ENCODE peak calls at places on chromosomes 5 and 9, in seven cellular contexts. One of them, this sample, is unnamed.

GRCh38 chr9:37141015-37141414 is 20.6 kb downstream of the ZCCHC7 start:
- DNase-seq in H7: no peak
- DNase-seq in uterus: no peak
- DNase-seq in pancreas: no peak
- DNase-seq in small intestine: no peak
- DNase-seq in mammary epithelial cell: no peak
- DNase-seq in neural progenitor cell: no peak
- DNase-seq in this sample: no peak

GRCh38 chr9:134962065-134962997 is 44.6 kb upstream of the FCN1 start:
- DNase-seq in neural progenitor cell: no peak
- DNase-seq in uterus: no peak
- DNase-seq in mammary epithelial cell: no peak
- DNase-seq in small intestine: no peak
- DNase-seq in pancreas: no peak
- DNase-seq in H7: peak
- DNase-seq in this sample: no peak

GRCh38 chr5:75051217-75051751 is 1.1 kb downstream of the GCNT4 start:
- DNase-seq in small intestine: peak
- DNase-seq in mammary epithelial cell: peak
- DNase-seq in uterus: no peak
- DNase-seq in pancreas: peak
- DNase-seq in neural progenitor cell: no peak
- DNase-seq in H7: no peak
- DNase-seq in this sample: peak

GRCh38 chr9:34145165-34145564 is 18.7 kb upstream of the DCAF12 start:
- DNase-seq in mammary epithelial cell: no peak
- DNase-seq in pancreas: no peak
- DNase-seq in neural progenitor cell: no peak
- DNase-seq in H7: no peak
- DNase-seq in uterus: no peak
- DNase-seq in small intestine: no peak
- DNase-seq in this sample: no peak

GRCh38 chr5:112965733-112966306 is 10.8 kb upstream of the DCP2 start:
- DNase-seq in pancreas: no peak
- DNase-seq in uterus: no peak
- DNase-seq in mammary epithelial cell: no peak
- DNase-seq in small intestine: no peak
- DNase-seq in H7: no peak
- DNase-seq in neural progenitor cell: no peak
- DNase-seq in this sample: no peak

GRCh38 chr5:13708906-13709305 is 235.6 kb downstream of the DNAH5 start:
- DNase-seq in neural progenitor cell: no peak
- DNase-seq in uterus: no peak
- DNase-seq in small intestine: peak
- DNase-seq in mammary epithelial cell: no peak
- DNase-seq in pancreas: no peak
- DNase-seq in H7: no peak
- DNase-seq in this sample: no peak

GRCh38 chr5:69035665-69036064 is 58.1 kb upstream of the SLC30A5 start:
- DNase-seq in small intestine: no peak
- DNase-seq in uterus: no peak
- DNase-seq in neural progenitor cell: no peak
- DNase-seq in pancreas: no peak
- DNase-seq in mammary epithelial cell: peak
- DNase-seq in H7: no peak
- DNase-seq in this sample: no peak

GRCh38 chr5:174323878-174324281 is 278.4 kb downstream of the NSG2 start:
- DNase-seq in uterus: no peak
- DNase-seq in neural progenitor cell: peak
- DNase-seq in pancreas: no peak
- DNase-seq in H7: peak
- DNase-seq in small intestine: no peak
- DNase-seq in mammary epithelial cell: peak
- DNase-seq in this sample: peak

GRCh38 chr5:138757061-138757776 is 4.0 kb downstream of the CTNNA1 start:
- DNase-seq in mammary epithelial cell: no peak
- DNase-seq in pancreas: no peak
- DNase-seq in H7: no peak
- DNase-seq in uterus: no peak
- DNase-seq in small intestine: no peak
- DNase-seq in neural progenitor cell: no peak
- DNase-seq in this sample: no peak

GRCh38 chr9:93950619-93951601 is 4.2 kb downstream of the BARX1 start:
- DNase-seq in neural progenitor cell: peak
- DNase-seq in H7: peak
- DNase-seq in uterus: no peak
- DNase-seq in mammary epithelial cell: peak
- DNase-seq in small intestine: peak
- DNase-seq in pancreas: peak
- DNase-seq in this sample: peak

GRCh38 chr9:135336722-135337490 is 142.7 kb upstream of the PPP1R26 start:
- DNase-seq in uterus: no peak
- DNase-seq in pancreas: no peak
- DNase-seq in small intestine: no peak
- DNase-seq in H7: peak
- DNase-seq in neural progenitor cell: no peak
- DNase-seq in mammary epithelial cell: no peak
- DNase-seq in this sample: no peak

GRCh38 chr5:6461006-6461405 is 12.3 kb downstream of the UBE2QL1 start:
- DNase-seq in neural progenitor cell: no peak
- DNase-seq in mammary epithelial cell: no peak
- DNase-seq in pancreas: no peak
- DNase-seq in H7: no peak
- DNase-seq in uterus: no peak
- DNase-seq in small intestine: no peak
- DNase-seq in this sample: no peak

GRCh38 chr5:55104036-55104767 is 1.8 kb downstream of the GZMA start:
- DNase-seq in H7: peak
- DNase-seq in uterus: no peak
- DNase-seq in small intestine: no peak
- DNase-seq in neural progenitor cell: peak
- DNase-seq in pancreas: no peak
- DNase-seq in mammary epithelial cell: no peak
- DNase-seq in this sample: no peak

GRCh38 chr5:14669975-14670374 is 5.5 kb downstream of the OTULIN start:
- DNase-seq in neural progenitor cell: no peak
- DNase-seq in H7: no peak
- DNase-seq in pancreas: no peak
- DNase-seq in small intestine: no peak
- DNase-seq in mammary epithelial cell: peak
- DNase-seq in uterus: no peak
- DNase-seq in this sample: no peak

GRCh38 chr5:76785493-76785892 is 33.3 kb upstream of the F2RL1 start:
- DNase-seq in mammary epithelial cell: peak
- DNase-seq in H7: no peak
- DNase-seq in uterus: no peak
- DNase-seq in small intestine: peak
- DNase-seq in neural progenitor cell: no peak
- DNase-seq in pancreas: no peak
- DNase-seq in this sample: peak

GRCh38 chr5:68424799-68425537 is 209.4 kb downstream of the PIK3R1 start:
- DNase-seq in uterus: no peak
- DNase-seq in H7: no peak
- DNase-seq in pancreas: no peak
- DNase-seq in mammary epithelial cell: peak
- DNase-seq in neural progenitor cell: no peak
- DNase-seq in small intestine: peak
- DNase-seq in this sample: no peak

GRCh38 chr9:109894921-109895758 is 115.1 kb downstream of the PALM2AKAP2 start:
- DNase-seq in H7: no peak
- DNase-seq in uterus: no peak
- DNase-seq in mammary epithelial cell: peak
- DNase-seq in small intestine: no peak
- DNase-seq in pancreas: no peak
- DNase-seq in neural progenitor cell: no peak
- DNase-seq in this sample: no peak

GRCh38 chr5:137890850-137891249 is 1.6 kb downstream of the PKD2L2 start:
- DNase-seq in small intestine: peak
- DNase-seq in pancreas: no peak
- DNase-seq in mammary epithelial cell: no peak
- DNase-seq in H7: no peak
- DNase-seq in uterus: no peak
- DNase-seq in neural progenitor cell: no peak
- DNase-seq in this sample: peak

GRCh38 chr9:3856592-3856991 is 330.8 kb upstream of the RFX3 start:
- DNase-seq in uterus: no peak
- DNase-seq in H7: no peak
- DNase-seq in neural progenitor cell: no peak
- DNase-seq in small intestine: no peak
- DNase-seq in pancreas: no peak
- DNase-seq in mammary epithelial cell: no peak
- DNase-seq in this sample: no peak

GRCh38 chr5:170110403-170111087 is 4.8 kb downstream of the FOXI1 start:
- DNase-seq in mammary epithelial cell: no peak
- DNase-seq in H7: no peak
- DNase-seq in uterus: no peak
- DNase-seq in small intestine: no peak
- DNase-seq in neural progenitor cell: no peak
- DNase-seq in pancreas: no peak
- DNase-seq in this sample: no peak

GRCh38 chr9:129111762-129112151 is 542 bp downstream of the PTPA start:
- DNase-seq in H7: peak
- DNase-seq in mammary epithelial cell: peak
- DNase-seq in small intestine: peak
- DNase-seq in pancreas: peak
- DNase-seq in uterus: no peak
- DNase-seq in neural progenitor cell: peak
- DNase-seq in this sample: peak

GRCh38 chr9:129110740-129111142 is at the start of gene CRAT:
- DNase-seq in H7: peak
- DNase-seq in small intestine: peak
- DNase-seq in uterus: peak
- DNase-seq in pancreas: peak
- DNase-seq in neural progenitor cell: peak
- DNase-seq in mammary epithelial cell: peak
- DNase-seq in this sample: peak

GRCh38 chr9:129109952-129110739 is 447 bp downstream of the CRAT start:
- DNase-seq in small intestine: peak
- DNase-seq in neural progenitor cell: no peak
- DNase-seq in H7: peak
- DNase-seq in uterus: peak
- DNase-seq in pancreas: peak
- DNase-seq in mammary epithelial cell: no peak
- DNase-seq in this sample: peak

GRCh38 chr9:129111143-129111761 is at the start of gene PTPA:
- DNase-seq in H7: peak
- DNase-seq in small intestine: peak
- DNase-seq in neural progenitor cell: peak
- DNase-seq in uterus: peak
- DNase-seq in pancreas: peak
- DNase-seq in mammary epithelial cell: peak
- DNase-seq in this sample: peak

DNA sequence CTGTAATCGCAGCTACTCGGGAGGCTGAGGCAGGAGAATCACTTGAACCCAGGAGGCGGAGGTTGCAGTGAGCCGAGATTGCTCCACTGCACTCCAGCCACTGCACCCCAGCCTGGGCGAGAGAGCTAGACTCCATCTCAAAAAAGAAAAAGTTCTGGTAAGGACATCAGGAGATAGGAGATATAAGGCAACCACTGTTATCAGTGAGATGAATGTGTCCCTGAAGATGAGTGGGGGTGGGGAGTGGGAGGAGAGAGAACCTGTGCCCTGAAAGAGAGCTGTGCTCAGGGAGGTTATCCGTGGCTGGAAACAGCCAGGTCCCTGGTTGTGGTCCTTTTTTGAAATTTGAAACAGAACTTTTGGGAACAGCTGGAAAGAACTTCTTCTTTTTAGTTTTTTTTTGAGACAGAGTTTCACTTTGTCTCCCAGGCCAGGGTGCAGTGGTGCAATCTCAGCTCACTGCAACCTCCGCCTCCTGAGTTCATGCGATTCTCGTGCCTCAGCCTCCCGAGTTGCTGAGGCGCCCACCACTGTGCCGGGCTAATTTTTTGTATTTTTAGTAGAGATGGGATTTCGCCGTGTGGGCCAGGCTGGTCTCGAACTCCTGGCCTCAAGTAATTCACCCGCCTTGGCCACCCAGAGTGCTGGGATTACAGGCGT is 2.6 kb downstream of the PTPA start:
- DNase-seq in H7: no peak
- DNase-seq in mammary epithelial cell: no peak
- DNase-seq in uterus: no peak
- DNase-seq in pancreas: no peak
- DNase-seq in small intestine: no peak
- DNase-seq in neural progenitor cell: no peak
- DNase-seq in this sample: no peak
- H3K4me3 ChIP-seq in H7: no peak
- H3K4me3 ChIP-seq in mammary epithelial cell: no peak
- H3K4me3 ChIP-seq in uterus: no peak
- H3K4me3 ChIP-seq in pancreas: no peak
- H3K4me3 ChIP-seq in small intestine: no peak
- H3K4me3 ChIP-seq in neural progenitor cell: no peak
- H3K4me3 ChIP-seq in this sample: no peak

GRCh38 chr5:65163698-65164097 is 318.0 kb downstream of the ADAMTS6 start:
- DNase-seq in small intestine: no peak
- DNase-seq in uterus: no peak
- DNase-seq in mammary epithelial cell: peak
- DNase-seq in neural progenitor cell: no peak
- DNase-seq in H7: no peak
- DNase-seq in pancreas: no peak
- DNase-seq in this sample: no peak
- H3K4me3 ChIP-seq in small intestine: no peak
- H3K4me3 ChIP-seq in uterus: no peak
- H3K4me3 ChIP-seq in mammary epithelial cell: no peak
- H3K4me3 ChIP-seq in neural progenitor cell: no peak
- H3K4me3 ChIP-seq in H7: no peak
- H3K4me3 ChIP-seq in pancreas: no peak
- H3K4me3 ChIP-seq in this sample: no peak

DNA sequence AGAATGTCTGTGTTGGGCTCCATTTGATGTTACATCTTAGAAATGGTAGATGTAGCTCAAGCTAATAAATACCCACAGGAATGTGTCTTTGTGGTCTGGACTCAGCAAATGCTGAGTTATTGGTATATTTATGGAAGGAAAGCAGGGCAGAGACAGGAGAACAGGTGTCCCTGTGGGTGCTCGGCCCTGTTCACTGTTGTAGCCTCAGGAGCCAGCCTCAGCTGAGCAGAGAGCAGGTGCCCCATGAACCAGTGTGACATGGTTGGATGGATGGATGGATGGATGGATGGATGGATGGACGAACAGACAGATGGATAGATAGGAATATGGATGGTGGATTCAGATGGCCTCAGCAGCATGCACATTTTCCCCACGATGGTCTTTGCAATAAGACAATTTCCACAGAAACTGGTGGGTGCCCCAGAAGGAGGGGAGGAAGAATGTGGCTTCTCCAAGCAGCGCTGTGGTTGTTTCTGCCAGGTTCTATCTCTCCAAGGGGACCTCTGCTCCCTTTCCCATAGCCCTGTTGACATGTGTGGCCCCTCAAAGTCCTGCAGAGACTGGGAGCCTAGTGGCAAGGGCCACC is 8.2 kb upstream of the IRF1 start:
- DNase-seq in neural progenitor cell: no peak
- DNase-seq in mammary epithelial cell: no peak
- DNase-seq in small intestine: no peak
- DNase-seq in pancreas: no peak
- DNase-seq in H7: no peak
- DNase-seq in uterus: no peak
- DNase-seq in this sample: peak
- H3K4me3 ChIP-seq in neural progenitor cell: no peak
- H3K4me3 ChIP-seq in mammary epithelial cell: no peak
- H3K4me3 ChIP-seq in small intestine: no peak
- H3K4me3 ChIP-seq in pancreas: no peak
- H3K4me3 ChIP-seq in H7: no peak
- H3K4me3 ChIP-seq in uterus: no peak
- H3K4me3 ChIP-seq in this sample: no peak

GRCh38 chr9:97307500-97308163 is at the start of gene CCDC180:
- DNase-seq in uterus: peak
- DNase-seq in neural progenitor cell: no peak
- DNase-seq in small intestine: no peak
- DNase-seq in mammary epithelial cell: no peak
- DNase-seq in H7: no peak
- DNase-seq in pancreas: no peak
- DNase-seq in this sample: no peak
- H3K4me3 ChIP-seq in uterus: peak
- H3K4me3 ChIP-seq in neural progenitor cell: no peak
- H3K4me3 ChIP-seq in small intestine: no peak
- H3K4me3 ChIP-seq in mammary epithelial cell: no peak
- H3K4me3 ChIP-seq in H7: no peak
- H3K4me3 ChIP-seq in pancreas: peak
- H3K4me3 ChIP-seq in this sample: no peak